ENCODE peak calls at places on chromosomes 4 and X, in seven cellular contexts. X is mesendoderm, V is IMR-90, R is H9, F is mesenchymal stem cell, Y is H1, T is trophoblast cell. K is an unnamed sample.

GRCh38 chrX:103607385-103608304 is at the start of gene TCEAL3:
- DNase-seq in X (peak; percentile 22), V (peak; percentile 26), R (peak; percentile 82), F (peak; percentile 53), Y (peak; percentile 69), T (no peak), K (peak; percentile 30)

GRCh38 chrX:9532349-9532748 is 67.5 kb downstream of the TBL1X start:
- DNase-seq in X (no peak), V (peak; percentile 23), R (no peak), F (no peak), Y (no peak), T (no peak), K (no peak)

GRCh38 chr4:186723207-186724047 is at the start of gene FAT1:
- DNase-seq in X (peak; percentile 87), V (peak; percentile 71), R (peak; percentile 56), F (peak; percentile 86), Y (peak; percentile 77), T (peak; percentile 53), K (peak; percentile 84)

GRCh38 chr4:34181311-34181808 is 2063.0 kb downstream of the ARAP2 start:
- DNase-seq in X (no peak), V (peak; percentile 91), R (no peak), F (peak; percentile 85), Y (no peak), T (peak; percentile 63), K (no peak)

GRCh38 chr4:175469519-175469918 is 342.5 kb downstream of the GPM6A start:
- DNase-seq in X (peak; percentile 91), V (peak; percentile 21), R (no peak), F (peak; percentile 35), Y (no peak), T (peak; percentile 76), K (no peak)

GRCh38 chr4:108080752-108081151 is 88.0 kb downstream of the LEF1 start:
- DNase-seq in X (no peak), V (no peak), R (no peak), F (no peak), Y (no peak), T (no peak), K (no peak)

GRCh38 chrX:122934131-122934530 is 249.9 kb upstream of the GRIA3 start:
- DNase-seq in X (no peak), V (no peak), R (no peak), F (no peak), Y (no peak), T (no peak), K (no peak)

GRCh38 chr4:184756399-184756798 is 22.5 kb upstream of the CENPU start:
- DNase-seq in X (no peak), V (peak; percentile 47), R (no peak), F (peak; percentile 23), Y (no peak), T (no peak), K (no peak)

GRCh38 chr4:185879666-185880312 is 67.8 kb upstream of the SORBS2 start:
- DNase-seq in X (no peak), V (no peak), R (no peak), F (no peak), Y (no peak), T (no peak), K (no peak)

GRCh38 chr4:142875117-142875516 is 29.0 kb upstream of the INPP4B start:
- DNase-seq in X (peak; percentile 45), V (no peak), R (peak; percentile 51), F (no peak), Y (no peak), T (no peak), K (no peak)

GRCh38 chr4:159047478-159048165 is 55.3 kb upstream of the RAPGEF2 start:
- DNase-seq in X (peak; percentile 29), V (peak; percentile 65), R (no peak), F (peak; percentile 70), Y (no peak), T (peak; percentile 85), K (no peak)

GRCh38 chr4:14920237-14920636 is 82.0 kb upstream of the CPEB2 start:
- DNase-seq in X (no peak), V (no peak), R (no peak), F (no peak), Y (no peak), T (no peak), K (no peak)

GRCh38 chr4:80006935-80007744 is 65.9 kb downstream of the ANTXR2 start:
- DNase-seq in X (peak; percentile 83), V (peak; percentile 73), R (no peak), F (peak; percentile 64), Y (no peak), T (no peak), K (no peak)

GRCh38 chr4:47510506-47511143 is 25.6 kb downstream of the ATP10D start:
- DNase-seq in X (peak; percentile 1), V (peak; percentile 43), R (no peak), F (peak; percentile 54), Y (no peak), T (no peak), K (no peak)

GRCh38 chr4:72591547-72591946 is 22.5 kb upstream of the ADAMTS3 start:
- DNase-seq in X (no peak), V (no peak), R (no peak), F (no peak), Y (no peak), T (no peak), K (no peak)

GRCh38 chrX:39985551-39985950 is 112.2 kb downstream of the BCOR start:
- DNase-seq in X (peak; percentile 54), V (no peak), R (peak; percentile 62), F (no peak), Y (no peak), T (no peak), K (no peak)

GRCh38 chr4:73075832-73076231 is 6.3 kb upstream of the COX18 start:
- DNase-seq in X (no peak), V (no peak), R (no peak), F (no peak), Y (no peak), T (no peak), K (no peak)

GRCh38 chrX:2685886-2686285 is 5.2 kb upstream of the CD99 start:
- DNase-seq in X (no peak), V (no peak), R (no peak), F (no peak), Y (no peak), T (no peak), K (no peak)

GRCh38 chrX:109125304-109125703 is 356.6 kb downstream of the GUCY2F start:
- DNase-seq in X (peak; percentile 0), V (no peak), R (no peak), F (no peak), Y (no peak), T (no peak), K (no peak)

GRCh38 chr4:183300070-183300469 is 20.0 kb downstream of the CLDN22 start:
- DNase-seq in X (peak; percentile 54), V (peak; percentile 75), R (no peak), F (peak; percentile 35), Y (no peak), T (no peak), K (no peak)

GRCh38 chrX:24260827-24261550 is 52.9 kb downstream of the SUPT20HL2 start:
- DNase-seq in X (no peak), V (peak; percentile 47), R (no peak), F (peak; percentile 76), Y (no peak), T (no peak), K (no peak)

GRCh38 chr4:664713-665231 is 9.3 kb downstream of the ATP5ME start:
- DNase-seq in X (no peak), V (no peak), R (peak; percentile 24), F (no peak), Y (no peak), T (no peak), K (no peak)
- H3K4ac ChIP-seq in X (no peak overlapping the region), V (no peak overlapping the region), R (no peak overlapping the region), F (no peak overlapping the region), Y (no peak overlapping the region), T (no peak overlapping the region), K (peak overlapping the region; percentile 66)

GRCh38 chr4:30948653-30949052 is 228.5 kb downstream of the PCDH7 start:
- DNase-seq in X (no peak), V (peak; percentile 58), R (no peak), F (peak; percentile 66), Y (no peak), T (peak; percentile 1), K (no peak)

GRCh38 chr4:30950737-30951136 is 230.6 kb downstream of the PCDH7 start:
- DNase-seq in X (no peak), V (no peak), R (no peak), F (no peak), Y (no peak), T (peak; percentile 1), K (no peak)

GRCh38 chr4:30953799-30954198 is 233.6 kb downstream of the PCDH7 start:
- DNase-seq in X (no peak), V (no peak), R (no peak), F (no peak), Y (no peak), T (no peak), K (no peak)

GRCh38 chr4:30956891-30957290 is 236.7 kb downstream of the PCDH7 start:
- DNase-seq in X (no peak), V (no peak), R (no peak), F (no peak), Y (no peak), T (no peak), K (no peak)

GRCh38 chr4:30952526-30953219 is 232.5 kb downstream of the PCDH7 start:
- DNase-seq in X (no peak), V (no peak), R (no peak), F (peak; percentile 8), Y (no peak), T (no peak), K (no peak)
- H3K4ac ChIP-seq in X (no peak overlapping the region), V (no peak overlapping the region), R (no peak overlapping the region), F (no peak overlapping the region), Y (no peak overlapping the region), T (no peak overlapping the region), K (no peak overlapping the region)

DNA sequence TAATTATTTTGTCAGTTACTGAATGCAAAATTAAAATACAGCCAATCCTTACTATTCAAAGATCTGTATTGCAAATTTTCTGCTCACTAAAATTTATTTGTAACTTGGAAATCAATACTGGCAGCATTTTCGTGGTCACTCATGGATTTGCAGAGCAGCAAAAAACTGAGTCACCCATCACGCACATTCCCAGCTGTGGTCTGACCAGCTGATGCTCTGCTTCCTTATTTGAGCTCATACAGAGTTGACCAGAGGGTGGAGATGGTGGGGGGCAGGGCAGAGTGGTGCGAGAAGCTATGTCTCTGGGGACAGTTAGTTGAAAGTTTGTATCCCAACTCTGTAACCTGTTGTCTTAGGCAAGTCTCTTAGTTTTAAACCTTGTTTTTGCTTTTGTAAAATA is 214.8 kb downstream of the SPCS3 start:
- DNase-seq in X (peak; percentile 24), V (peak; percentile 95), R (no peak), F (peak; percentile 83), Y (no peak), T (no peak), K (no peak)
- H3K4ac ChIP-seq in X (no peak overlapping the region), V (peak overlapping the region; percentile 1), R (no peak overlapping the region), F (no peak overlapping the region), Y (no peak overlapping the region), T (no peak overlapping the region), K (no peak overlapping the region)

GRCh38 chr4:8262637-8263322 is 6.8 kb upstream of the HTRA3 start:
- DNase-seq in X (no peak), V (no peak), R (no peak), F (no peak), Y (no peak), T (peak; percentile 32), K (no peak)

GRCh38 chr4:8259743-8260430 is 9.7 kb upstream of the HTRA3 start:
- DNase-seq in X (no peak), V (no peak), R (no peak), F (no peak), Y (no peak), T (no peak), K (no peak)

GRCh38 chr4:8263397-8263796 is 6.2 kb upstream of the HTRA3 start:
- DNase-seq in X (no peak), V (no peak), R (no peak), F (no peak), Y (no peak), T (no peak), K (no peak)

GRCh38 chr4:8260656-8261111 is 8.9 kb upstream of the HTRA3 start:
- DNase-seq in X (peak; percentile 78), V (peak; percentile 96), R (no peak), F (peak; percentile 95), Y (no peak), T (peak; percentile 78), K (no peak)

GRCh38 chr4:8261851-8262535 is 7.6 kb upstream of the HTRA3 start:
- DNase-seq in X (no peak), V (peak; percentile 25), R (no peak), F (peak; percentile 90), Y (no peak), T (peak; percentile 82), K (no peak)
- H3K4ac ChIP-seq in X (no peak overlapping the region), V (peak overlapping the region; percentile 51), R (no peak overlapping the region), F (peak overlapping the region; percentile 13), Y (no peak overlapping the region), T (peak overlapping the region; percentile 20), K (peak overlapping the region; percentile 68)

K was measured in neuronal stem cell.